ENCODE peak calls at places on chromosome 6, in ten cellular contexts. S is neuronal stem cell; L is ACHN; E is CD4-positive, alpha-beta T cell; C is fibroblast of pulmonary artery; B is kidney tubule cell; U is activated T-cell treated with anti-CD3 and anti-CD28 coated beads for 24 hours; T is HT1080; G is tibial artery; J is KBM-7. K is an unnamed sample.

GRCh38 chr6:105429676-105430075 is 26.8 kb upstream of the PREP start:
- DNase-seq in S (no peak), L (no peak), E (no peak), C (no peak), B (no peak), U (no peak), T (no peak), G (no peak), J (no peak), K (no peak)

GRCh38 chr6:10954590-10955010 is 67.7 kb downstream of the SYCP2L start:
- DNase-seq in S (peak), L (peak), E (peak), C (peak), B (peak), U (peak), T (peak), G (no peak), J (peak), K (no peak)

GRCh38 chr6:53066059-53066406 is 829 bp downstream of the FBXO9 start:
- DNase-seq in S (no peak), L (peak), E (peak), C (no peak), B (peak), U (peak), T (peak), G (peak), J (peak), K (no peak)

GRCh38 chr6:144335914-144336313 is 50.8 kb downstream of the UTRN start:
- DNase-seq in S (no peak), L (no peak), E (no peak), C (no peak), B (peak), U (no peak), T (peak), G (no peak), J (no peak), K (no peak)

GRCh38 chr6:40116829-40117228 is 182.6 kb upstream of the MOCS1 start:
- DNase-seq in S (no peak), L (no peak), E (no peak), C (no peak), B (no peak), U (no peak), T (no peak), G (no peak), J (no peak), K (no peak)

GRCh38 chr6:112802154-112802553 is 455.0 kb downstream of the RFPL4B start:
- DNase-seq in S (no peak), L (peak), E (no peak), C (peak), B (peak), U (no peak), T (peak), G (no peak), J (no peak), K (no peak)

GRCh38 chr6:147285087-147285855 is 81.1 kb downstream of the STXBP5 start:
- DNase-seq in S (no peak), L (peak), E (no peak), C (peak), B (peak), U (no peak), T (peak), G (no peak), J (peak), K (no peak)

GRCh38 chr6:100184473-100184872 is 190.4 kb upstream of the MCHR2 start:
- DNase-seq in S (no peak), L (no peak), E (no peak), C (no peak), B (no peak), U (no peak), T (no peak), G (no peak), J (no peak), K (no peak)

GRCh38 chr6:69887026-69887425 is 20.7 kb downstream of the COL19A1 start:
- DNase-seq in S (no peak), L (no peak), E (no peak), C (no peak), B (peak), U (no peak), T (no peak), G (no peak), J (no peak), K (no peak)

K was measured in thoracic aorta.